ENCODE peak calls at places on chromosomes 16 and 17, in eight cellular contexts. One of them, this sample, is unnamed. For H3K27me3 and H3K36me3, the result is how much of the 10 kb centered on the place peaks cover.

GRCh38 chr16:83785455-83785854 is 22.3 kb upstream of the HSBP1 start:
- DNase-seq in tibial artery: no peak
- DNase-seq in colonic mucosa: no peak
- DNase-seq in tibial nerve: no peak
- DNase-seq in cardiac muscle cell: no peak
- DNase-seq in left lung: no peak
- DNase-seq in sigmoid colon: no peak
- DNase-seq in CD8-positive, alpha-beta memory T cell: no peak
- DNase-seq in this sample: no peak

GRCh38 chr17:81813371-81813684 is 9.4 kb downstream of the GCGR start:
- DNase-seq in tibial artery: no peak
- DNase-seq in colonic mucosa: no peak
- DNase-seq in tibial nerve: no peak
- DNase-seq in cardiac muscle cell: no peak
- DNase-seq in left lung: no peak
- DNase-seq in sigmoid colon: no peak
- DNase-seq in CD8-positive, alpha-beta memory T cell: no peak
- DNase-seq in this sample: no peak

GRCh38 chr16:9176547-9177418 is 85.3 kb downstream of the HAPSTR1 start:
- DNase-seq in tibial artery: no peak
- DNase-seq in colonic mucosa: no peak
- DNase-seq in tibial nerve: no peak
- DNase-seq in cardiac muscle cell: no peak
- DNase-seq in left lung: no peak
- DNase-seq in sigmoid colon: no peak
- DNase-seq in CD8-positive, alpha-beta memory T cell: no peak
- DNase-seq in this sample: no peak

GRCh38 chr16:10362077-10362863 is 23.6 kb upstream of the ATF7IP2 start:
- DNase-seq in tibial artery: no peak
- DNase-seq in colonic mucosa: no peak
- DNase-seq in tibial nerve: no peak
- DNase-seq in cardiac muscle cell: no peak
- DNase-seq in left lung: no peak
- DNase-seq in sigmoid colon: no peak
- DNase-seq in CD8-positive, alpha-beta memory T cell: no peak
- DNase-seq in this sample: no peak

GRCh38 chr16:77385481-77385880 is 49.4 kb downstream of the ADAMTS18 start:
- DNase-seq in tibial artery: no peak
- DNase-seq in colonic mucosa: no peak
- DNase-seq in tibial nerve: no peak
- DNase-seq in cardiac muscle cell: no peak
- DNase-seq in left lung: no peak
- DNase-seq in sigmoid colon: no peak
- DNase-seq in CD8-positive, alpha-beta memory T cell: no peak
- DNase-seq in this sample: no peak

GRCh38 chr16:66502020-66502913 is 47.7 kb downstream of the TK2 start:
- DNase-seq in tibial artery: peak
- DNase-seq in colonic mucosa: no peak
- DNase-seq in tibial nerve: peak
- DNase-seq in cardiac muscle cell: no peak
- DNase-seq in left lung: peak
- DNase-seq in sigmoid colon: peak
- DNase-seq in CD8-positive, alpha-beta memory T cell: no peak
- DNase-seq in this sample: peak

GRCh38 chr17:83071966-83072562 is 7.3 kb upstream of the METRNL start:
- DNase-seq in tibial artery: no peak
- DNase-seq in colonic mucosa: no peak
- DNase-seq in tibial nerve: no peak
- DNase-seq in cardiac muscle cell: no peak
- DNase-seq in left lung: no peak
- DNase-seq in sigmoid colon: no peak
- DNase-seq in CD8-positive, alpha-beta memory T cell: no peak
- DNase-seq in this sample: no peak

GRCh38 chr17:47821424-47822379 is at the start of gene OSBPL7:
- DNase-seq in tibial artery: peak
- DNase-seq in colonic mucosa: peak
- DNase-seq in tibial nerve: no peak
- DNase-seq in cardiac muscle cell: peak
- DNase-seq in left lung: peak
- DNase-seq in sigmoid colon: peak
- DNase-seq in CD8-positive, alpha-beta memory T cell: peak
- DNase-seq in this sample: peak

GRCh38 chr17:38452719-38453118 is 24.5 kb downstream of the ARHGAP23 start:
- DNase-seq in tibial artery: no peak
- DNase-seq in colonic mucosa: no peak
- DNase-seq in tibial nerve: no peak
- DNase-seq in cardiac muscle cell: no peak
- DNase-seq in left lung: no peak
- DNase-seq in sigmoid colon: no peak
- DNase-seq in CD8-positive, alpha-beta memory T cell: no peak
- DNase-seq in this sample: peak

GRCh38 chr17:33056392-33057146 is 64.9 kb downstream of the SPACA3 start:
- DNase-seq in tibial artery: no peak
- DNase-seq in colonic mucosa: no peak
- DNase-seq in tibial nerve: no peak
- DNase-seq in cardiac muscle cell: no peak
- DNase-seq in left lung: no peak
- DNase-seq in sigmoid colon: no peak
- DNase-seq in CD8-positive, alpha-beta memory T cell: no peak
- DNase-seq in this sample: no peak

GRCh38 chr17:50858486-50859225 is 7.5 kb downstream of the TOB1 start:
- DNase-seq in tibial artery: no peak
- DNase-seq in colonic mucosa: no peak
- DNase-seq in tibial nerve: no peak
- DNase-seq in cardiac muscle cell: no peak
- DNase-seq in left lung: no peak
- DNase-seq in sigmoid colon: no peak
- DNase-seq in CD8-positive, alpha-beta memory T cell: no peak
- DNase-seq in this sample: peak

GRCh38 chr16:76114681-76115080 is 162.5 kb upstream of the CNTNAP4 start:
- DNase-seq in tibial artery: no peak
- DNase-seq in colonic mucosa: no peak
- DNase-seq in tibial nerve: no peak
- DNase-seq in cardiac muscle cell: no peak
- DNase-seq in left lung: no peak
- DNase-seq in sigmoid colon: no peak
- DNase-seq in CD8-positive, alpha-beta memory T cell: no peak
- DNase-seq in this sample: no peak

GRCh38 chr16:31479752-31480151 is 3.2 kb upstream of the SLC5A2 start:
- DNase-seq in tibial artery: no peak
- DNase-seq in colonic mucosa: no peak
- DNase-seq in tibial nerve: no peak
- DNase-seq in cardiac muscle cell: no peak
- DNase-seq in left lung: no peak
- DNase-seq in sigmoid colon: no peak
- DNase-seq in CD8-positive, alpha-beta memory T cell: no peak
- DNase-seq in this sample: no peak
- H3K27me3 ChIP-seq in tibial artery: under half
- H3K27me3 ChIP-seq in colonic mucosa: under half
- H3K27me3 ChIP-seq in tibial nerve: under half
- H3K27me3 ChIP-seq in cardiac muscle cell: under half
- H3K27me3 ChIP-seq in left lung: under half
- H3K27me3 ChIP-seq in sigmoid colon: under half
- H3K27me3 ChIP-seq in CD8-positive, alpha-beta memory T cell: under half
- H3K27me3 ChIP-seq in this sample: half or more

GRCh38 chr16:2212362-2213324 is 2.0 kb upstream of the BRICD5 start:
- DNase-seq in tibial artery: no peak
- DNase-seq in colonic mucosa: no peak
- DNase-seq in tibial nerve: no peak
- DNase-seq in cardiac muscle cell: no peak
- DNase-seq in left lung: peak
- DNase-seq in sigmoid colon: no peak
- DNase-seq in CD8-positive, alpha-beta memory T cell: no peak
- DNase-seq in this sample: no peak
- H3K4me3 ChIP-seq in tibial artery: peak
- H3K4me3 ChIP-seq in colonic mucosa: peak
- H3K4me3 ChIP-seq in tibial nerve: peak
- H3K4me3 ChIP-seq in cardiac muscle cell: peak
- H3K4me3 ChIP-seq in left lung: no peak
- H3K4me3 ChIP-seq in sigmoid colon: no peak
- H3K4me3 ChIP-seq in CD8-positive, alpha-beta memory T cell: peak
- H3K4me3 ChIP-seq in this sample: no peak

GRCh38 chr17:80795090-80795609 is 196.5 kb upstream of the CHMP6 start:
- DNase-seq in tibial artery: no peak
- DNase-seq in colonic mucosa: no peak
- DNase-seq in tibial nerve: no peak
- DNase-seq in cardiac muscle cell: no peak
- DNase-seq in left lung: peak
- DNase-seq in sigmoid colon: peak
- DNase-seq in CD8-positive, alpha-beta memory T cell: no peak
- DNase-seq in this sample: no peak

GRCh38 chr17:80793421-80793820 is 198.2 kb upstream of the CHMP6 start:
- DNase-seq in tibial artery: no peak
- DNase-seq in colonic mucosa: no peak
- DNase-seq in tibial nerve: no peak
- DNase-seq in cardiac muscle cell: no peak
- DNase-seq in left lung: peak
- DNase-seq in sigmoid colon: peak
- DNase-seq in CD8-positive, alpha-beta memory T cell: no peak
- DNase-seq in this sample: no peak

GRCh38 chr17:80795737-80796136 is 195.9 kb upstream of the CHMP6 start:
- DNase-seq in tibial artery: peak
- DNase-seq in colonic mucosa: no peak
- DNase-seq in tibial nerve: no peak
- DNase-seq in cardiac muscle cell: peak
- DNase-seq in left lung: peak
- DNase-seq in sigmoid colon: peak
- DNase-seq in CD8-positive, alpha-beta memory T cell: no peak
- DNase-seq in this sample: no peak

GRCh38 chr17:80793851-80794267 is 197.8 kb upstream of the CHMP6 start:
- DNase-seq in tibial artery: no peak
- DNase-seq in colonic mucosa: no peak
- DNase-seq in tibial nerve: no peak
- DNase-seq in cardiac muscle cell: no peak
- DNase-seq in left lung: peak
- DNase-seq in sigmoid colon: peak
- DNase-seq in CD8-positive, alpha-beta memory T cell: no peak
- DNase-seq in this sample: no peak

GRCh38 chr17:80794281-80795089 is 197.2 kb upstream of the CHMP6 start:
- DNase-seq in tibial artery: no peak
- DNase-seq in colonic mucosa: no peak
- DNase-seq in tibial nerve: no peak
- DNase-seq in cardiac muscle cell: no peak
- DNase-seq in left lung: peak
- DNase-seq in sigmoid colon: peak
- DNase-seq in CD8-positive, alpha-beta memory T cell: no peak
- DNase-seq in this sample: no peak
- H3K36me3 ChIP-seq in tibial artery: under half
- H3K36me3 ChIP-seq in colonic mucosa: under half
- H3K36me3 ChIP-seq in tibial nerve: under half
- H3K36me3 ChIP-seq in cardiac muscle cell: under half
- H3K36me3 ChIP-seq in left lung: under half
- H3K36me3 ChIP-seq in sigmoid colon: under half
- H3K36me3 ChIP-seq in CD8-positive, alpha-beta memory T cell: under half
- H3K36me3 ChIP-seq in this sample: under half

GRCh38 chr16:79299154-79299799 is 301.3 kb downstream of the MAF start:
- DNase-seq in tibial artery: no peak
- DNase-seq in colonic mucosa: no peak
- DNase-seq in tibial nerve: no peak
- DNase-seq in cardiac muscle cell: no peak
- DNase-seq in left lung: no peak
- DNase-seq in sigmoid colon: no peak
- DNase-seq in CD8-positive, alpha-beta memory T cell: no peak
- DNase-seq in this sample: peak

GRCh38 chr16:79297297-79297696 is 303.2 kb downstream of the MAF start:
- DNase-seq in tibial artery: no peak
- DNase-seq in colonic mucosa: no peak
- DNase-seq in tibial nerve: no peak
- DNase-seq in cardiac muscle cell: no peak
- DNase-seq in left lung: no peak
- DNase-seq in sigmoid colon: no peak
- DNase-seq in CD8-positive, alpha-beta memory T cell: no peak
- DNase-seq in this sample: no peak

GRCh38 chr16:79297805-79298204 is 302.7 kb downstream of the MAF start:
- DNase-seq in tibial artery: no peak
- DNase-seq in colonic mucosa: no peak
- DNase-seq in tibial nerve: no peak
- DNase-seq in cardiac muscle cell: no peak
- DNase-seq in left lung: no peak
- DNase-seq in sigmoid colon: no peak
- DNase-seq in CD8-positive, alpha-beta memory T cell: no peak
- DNase-seq in this sample: no peak

GRCh38 chr16:79296491-79296890 is 304.0 kb downstream of the MAF start:
- DNase-seq in tibial artery: no peak
- DNase-seq in colonic mucosa: no peak
- DNase-seq in tibial nerve: no peak
- DNase-seq in cardiac muscle cell: no peak
- DNase-seq in left lung: no peak
- DNase-seq in sigmoid colon: no peak
- DNase-seq in CD8-positive, alpha-beta memory T cell: peak
- DNase-seq in this sample: no peak

GRCh38 chr16:79298476-79299153 is 301.9 kb downstream of the MAF start:
- DNase-seq in tibial artery: no peak
- DNase-seq in colonic mucosa: no peak
- DNase-seq in tibial nerve: no peak
- DNase-seq in cardiac muscle cell: no peak
- DNase-seq in left lung: no peak
- DNase-seq in sigmoid colon: no peak
- DNase-seq in CD8-positive, alpha-beta memory T cell: no peak
- DNase-seq in this sample: peak
- H3K27me3 ChIP-seq in tibial artery: under half
- H3K27me3 ChIP-seq in colonic mucosa: under half
- H3K27me3 ChIP-seq in tibial nerve: under half
- H3K27me3 ChIP-seq in cardiac muscle cell: under half
- H3K27me3 ChIP-seq in left lung: under half
- H3K27me3 ChIP-seq in sigmoid colon: under half
- H3K27me3 ChIP-seq in CD8-positive, alpha-beta memory T cell: under half
- H3K27me3 ChIP-seq in this sample: under half

This sample was measured in H7.